ENCODE peak calls at places on chromosomes 1 and 21, in ten cellular contexts. One of them, this sample, is unnamed.

GRCh38 chr1:110390096-110390495 is 730 bp downstream of the SLC16A4 start:
- DNase-seq in stomach: no peak
- DNase-seq in hepatocyte: peak
- DNase-seq in AG10803: peak
- DNase-seq in astrocyte of the spinal cord: peak
- DNase-seq in bronchial epithelial cell: peak
- DNase-seq in HFF-Myc: no peak
- DNase-seq in GM23338: peak
- DNase-seq in IMR-90: peak
- DNase-seq in AG09309: no peak
- DNase-seq in this sample: peak

GRCh38 chr1:157045251-157046218 is at the start of gene ARHGEF11:
- DNase-seq in AG10803: peak
- DNase-seq in bronchial epithelial cell: peak
- DNase-seq in GM23338: peak
- DNase-seq in HFF-Myc: peak
- DNase-seq in hepatocyte: peak
- DNase-seq in astrocyte of the spinal cord: peak
- DNase-seq in IMR-90: peak
- DNase-seq in stomach: peak
- DNase-seq in AG09309: peak
- DNase-seq in this sample: peak

GRCh38 chr1:1168156-1168450 is 5.6 kb upstream of the TTLL10 start:
- DNase-seq in HFF-Myc: no peak
- DNase-seq in astrocyte of the spinal cord: no peak
- DNase-seq in hepatocyte: no peak
- DNase-seq in stomach: no peak
- DNase-seq in bronchial epithelial cell: no peak
- DNase-seq in GM23338: no peak
- DNase-seq in AG10803: no peak
- DNase-seq in AG09309: no peak
- DNase-seq in IMR-90: no peak
- DNase-seq in this sample: no peak

GRCh38 chr1:113937146-113937545 is 8.0 kb downstream of the HIPK1 start:
- DNase-seq in hepatocyte: no peak
- DNase-seq in HFF-Myc: no peak
- DNase-seq in AG09309: no peak
- DNase-seq in astrocyte of the spinal cord: no peak
- DNase-seq in AG10803: no peak
- DNase-seq in IMR-90: peak
- DNase-seq in GM23338: no peak
- DNase-seq in stomach: no peak
- DNase-seq in bronchial epithelial cell: peak
- DNase-seq in this sample: no peak

GRCh38 chr1:220895412-220895946 is 16.2 kb downstream of the HLX start:
- DNase-seq in hepatocyte: no peak
- DNase-seq in AG09309: no peak
- DNase-seq in GM23338: peak
- DNase-seq in HFF-Myc: no peak
- DNase-seq in astrocyte of the spinal cord: no peak
- DNase-seq in stomach: no peak
- DNase-seq in bronchial epithelial cell: no peak
- DNase-seq in AG10803: no peak
- DNase-seq in IMR-90: no peak
- DNase-seq in this sample: no peak

GRCh38 chr1:234921266-234922062 is 207.2 kb downstream of the TOMM20 start:
- DNase-seq in AG09309: no peak
- DNase-seq in bronchial epithelial cell: peak
- DNase-seq in HFF-Myc: no peak
- DNase-seq in GM23338: no peak
- DNase-seq in hepatocyte: no peak
- DNase-seq in stomach: peak
- DNase-seq in astrocyte of the spinal cord: no peak
- DNase-seq in AG10803: peak
- DNase-seq in IMR-90: peak
- DNase-seq in this sample: no peak

GRCh38 chr21:14989359-14989758 is 75.4 kb downstream of the NRIP1 start:
- DNase-seq in astrocyte of the spinal cord: no peak
- DNase-seq in AG09309: no peak
- DNase-seq in stomach: no peak
- DNase-seq in HFF-Myc: no peak
- DNase-seq in bronchial epithelial cell: no peak
- DNase-seq in AG10803: peak
- DNase-seq in IMR-90: peak
- DNase-seq in hepatocyte: no peak
- DNase-seq in GM23338: no peak
- DNase-seq in this sample: peak

GRCh38 chr1:214540324-214540723 is 11.1 kb downstream of the PTPN14 start:
- DNase-seq in IMR-90: no peak
- DNase-seq in stomach: no peak
- DNase-seq in AG10803: no peak
- DNase-seq in hepatocyte: no peak
- DNase-seq in bronchial epithelial cell: no peak
- DNase-seq in HFF-Myc: no peak
- DNase-seq in astrocyte of the spinal cord: no peak
- DNase-seq in AG09309: no peak
- DNase-seq in GM23338: no peak
- DNase-seq in this sample: no peak

GRCh38 chr21:45545691-45546531 is 3.7 kb upstream of the SLC19A1 start:
- DNase-seq in HFF-Myc: no peak
- DNase-seq in bronchial epithelial cell: no peak
- DNase-seq in astrocyte of the spinal cord: no peak
- DNase-seq in GM23338: no peak
- DNase-seq in hepatocyte: no peak
- DNase-seq in AG10803: no peak
- DNase-seq in AG09309: no peak
- DNase-seq in stomach: peak
- DNase-seq in IMR-90: no peak
- DNase-seq in this sample: no peak

GRCh38 chr1:169610110-169610509 is 19.8 kb downstream of the SELP start:
- DNase-seq in bronchial epithelial cell: no peak
- DNase-seq in astrocyte of the spinal cord: no peak
- DNase-seq in AG10803: no peak
- DNase-seq in IMR-90: no peak
- DNase-seq in GM23338: no peak
- DNase-seq in stomach: no peak
- DNase-seq in AG09309: no peak
- DNase-seq in hepatocyte: no peak
- DNase-seq in HFF-Myc: no peak
- DNase-seq in this sample: no peak

GRCh38 chr21:44301961-44302406 is 2.1 kb downstream of the PFKL start:
- DNase-seq in hepatocyte: no peak
- DNase-seq in bronchial epithelial cell: no peak
- DNase-seq in AG10803: no peak
- DNase-seq in GM23338: no peak
- DNase-seq in astrocyte of the spinal cord: no peak
- DNase-seq in AG09309: no peak
- DNase-seq in IMR-90: no peak
- DNase-seq in stomach: peak
- DNase-seq in HFF-Myc: no peak
- DNase-seq in this sample: no peak

GRCh38 chr21:27382404-27382803 is 415.5 kb upstream of the ADAMTS5 start:
- DNase-seq in stomach: no peak
- DNase-seq in HFF-Myc: no peak
- DNase-seq in AG09309: no peak
- DNase-seq in bronchial epithelial cell: no peak
- DNase-seq in AG10803: no peak
- DNase-seq in GM23338: no peak
- DNase-seq in IMR-90: peak
- DNase-seq in hepatocyte: no peak
- DNase-seq in astrocyte of the spinal cord: no peak
- DNase-seq in this sample: no peak

GRCh38 chr21:15222711-15223110 is 157.9 kb upstream of the NRIP1 start:
- DNase-seq in stomach: no peak
- DNase-seq in HFF-Myc: no peak
- DNase-seq in hepatocyte: no peak
- DNase-seq in GM23338: no peak
- DNase-seq in astrocyte of the spinal cord: peak
- DNase-seq in IMR-90: no peak
- DNase-seq in AG09309: no peak
- DNase-seq in AG10803: no peak
- DNase-seq in bronchial epithelial cell: peak
- DNase-seq in this sample: peak

GRCh38 chr1:156042828-156043227 is 10.8 kb downstream of the UBQLN4 start:
- DNase-seq in IMR-90: no peak
- DNase-seq in astrocyte of the spinal cord: no peak
- DNase-seq in stomach: no peak
- DNase-seq in AG09309: no peak
- DNase-seq in GM23338: no peak
- DNase-seq in AG10803: no peak
- DNase-seq in bronchial epithelial cell: no peak
- DNase-seq in hepatocyte: no peak
- DNase-seq in HFF-Myc: no peak
- DNase-seq in this sample: no peak

GRCh38 chr1:35894183-35894582 is 11.2 kb downstream of the AGO1 start:
- DNase-seq in AG09309: no peak
- DNase-seq in AG10803: no peak
- DNase-seq in bronchial epithelial cell: no peak
- DNase-seq in HFF-Myc: no peak
- DNase-seq in stomach: no peak
- DNase-seq in GM23338: no peak
- DNase-seq in IMR-90: peak
- DNase-seq in astrocyte of the spinal cord: peak
- DNase-seq in hepatocyte: no peak
- DNase-seq in this sample: peak

GRCh38 chr1:66335859-66336640 is 197.9 kb upstream of the SGIP1 start:
- DNase-seq in AG10803: peak
- DNase-seq in astrocyte of the spinal cord: peak
- DNase-seq in GM23338: peak
- DNase-seq in hepatocyte: no peak
- DNase-seq in bronchial epithelial cell: no peak
- DNase-seq in stomach: peak
- DNase-seq in IMR-90: peak
- DNase-seq in HFF-Myc: no peak
- DNase-seq in AG09309: no peak
- DNase-seq in this sample: peak

GRCh38 chr1:59077739-59078503 is 219.0 kb upstream of the FGGY start:
- DNase-seq in HFF-Myc: no peak
- DNase-seq in AG09309: no peak
- DNase-seq in IMR-90: no peak
- DNase-seq in AG10803: no peak
- DNase-seq in GM23338: peak
- DNase-seq in stomach: no peak
- DNase-seq in hepatocyte: no peak
- DNase-seq in bronchial epithelial cell: no peak
- DNase-seq in astrocyte of the spinal cord: no peak
- DNase-seq in this sample: no peak

GRCh38 chr1:227942021-227942715 is 5.6 kb downstream of the WNT9A start:
- DNase-seq in astrocyte of the spinal cord: no peak
- DNase-seq in hepatocyte: no peak
- DNase-seq in bronchial epithelial cell: no peak
- DNase-seq in IMR-90: no peak
- DNase-seq in GM23338: peak
- DNase-seq in HFF-Myc: no peak
- DNase-seq in AG09309: no peak
- DNase-seq in AG10803: no peak
- DNase-seq in stomach: peak
- DNase-seq in this sample: no peak
- TF ChIP-seq CTCF in astrocyte of the spinal cord: peak
- TF ChIP-seq CTCF in hepatocyte: no peak
- TF ChIP-seq CTCF in bronchial epithelial cell: no peak
- TF ChIP-seq CTCF in IMR-90: no peak
- TF ChIP-seq CTCF in GM23338: peak
- TF ChIP-seq CTCF in HFF-Myc: peak
- TF ChIP-seq CTCF in AG09309: no peak
- TF ChIP-seq CTCF in AG10803: no peak
- TF ChIP-seq CTCF in stomach: no peak
- TF ChIP-seq CTCF in this sample: no peak

GRCh38 chr1:182350839-182351238 is 40.8 kb downstream of the GLUL start:
- DNase-seq in IMR-90: no peak
- DNase-seq in stomach: no peak
- DNase-seq in HFF-Myc: no peak
- DNase-seq in bronchial epithelial cell: no peak
- DNase-seq in AG09309: no peak
- DNase-seq in hepatocyte: no peak
- DNase-seq in GM23338: no peak
- DNase-seq in astrocyte of the spinal cord: no peak
- DNase-seq in AG10803: peak
- DNase-seq in this sample: no peak
- H3K4me3 ChIP-seq in IMR-90: no peak
- H3K4me3 ChIP-seq in stomach: no peak
- H3K4me3 ChIP-seq in HFF-Myc: no peak
- H3K4me3 ChIP-seq in bronchial epithelial cell: no peak
- H3K4me3 ChIP-seq in AG09309: no peak
- H3K4me3 ChIP-seq in hepatocyte: no peak
- H3K4me3 ChIP-seq in GM23338: no peak
- H3K4me3 ChIP-seq in astrocyte of the spinal cord: no peak
- H3K4me3 ChIP-seq in AG10803: no peak
- H3K4me3 ChIP-seq in this sample: no peak

DNA sequence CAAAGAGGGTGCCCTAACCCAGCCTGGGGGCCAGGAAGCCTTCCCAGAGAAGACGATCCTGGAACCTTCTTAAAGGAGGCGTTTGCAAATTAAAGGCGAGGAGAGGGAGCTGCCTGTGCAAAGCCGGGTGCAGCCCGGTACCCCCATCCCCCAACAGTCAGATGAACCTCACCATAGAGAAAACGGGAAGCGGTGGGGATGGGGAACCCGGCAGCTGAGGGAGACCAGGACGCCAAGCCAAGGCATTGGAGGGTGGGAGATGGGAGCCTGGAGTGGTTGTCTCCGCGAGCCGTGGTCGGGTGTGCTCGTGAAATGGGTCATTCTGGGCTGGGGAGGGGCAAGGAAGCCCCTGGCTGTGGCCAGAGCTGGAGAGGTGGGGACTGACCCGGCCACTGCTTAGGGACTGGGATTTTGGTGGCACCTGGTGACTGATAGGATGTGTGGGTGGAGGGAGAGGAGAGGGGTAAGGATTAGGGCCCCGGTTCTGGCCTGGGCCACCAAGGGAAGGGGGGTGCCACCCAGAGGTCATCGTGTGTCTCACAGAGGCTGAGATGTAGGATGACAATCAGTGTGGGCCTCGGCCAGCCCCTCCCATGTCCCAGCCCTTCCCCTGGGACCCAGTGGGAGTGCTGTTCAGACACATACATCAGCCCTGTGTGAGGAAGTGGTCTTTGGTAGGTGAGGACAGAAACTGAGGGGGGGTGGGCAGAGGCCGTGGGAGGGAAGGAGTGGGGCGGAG is 662 bp upstream of the PADI2 start:
- DNase-seq in AG10803: no peak
- DNase-seq in bronchial epithelial cell: no peak
- DNase-seq in IMR-90: no peak
- DNase-seq in astrocyte of the spinal cord: no peak
- DNase-seq in AG09309: no peak
- DNase-seq in GM23338: peak
- DNase-seq in hepatocyte: no peak
- DNase-seq in stomach: no peak
- DNase-seq in HFF-Myc: no peak
- DNase-seq in this sample: no peak
- TF ChIP-seq CTCF in AG10803: no peak
- TF ChIP-seq CTCF in bronchial epithelial cell: no peak
- TF ChIP-seq CTCF in IMR-90: no peak
- TF ChIP-seq CTCF in astrocyte of the spinal cord: no peak
- TF ChIP-seq CTCF in AG09309: no peak
- TF ChIP-seq CTCF in GM23338: peak
- TF ChIP-seq CTCF in hepatocyte: no peak
- TF ChIP-seq CTCF in stomach: no peak
- TF ChIP-seq CTCF in HFF-Myc: no peak
- TF ChIP-seq CTCF in this sample: no peak

DNA sequence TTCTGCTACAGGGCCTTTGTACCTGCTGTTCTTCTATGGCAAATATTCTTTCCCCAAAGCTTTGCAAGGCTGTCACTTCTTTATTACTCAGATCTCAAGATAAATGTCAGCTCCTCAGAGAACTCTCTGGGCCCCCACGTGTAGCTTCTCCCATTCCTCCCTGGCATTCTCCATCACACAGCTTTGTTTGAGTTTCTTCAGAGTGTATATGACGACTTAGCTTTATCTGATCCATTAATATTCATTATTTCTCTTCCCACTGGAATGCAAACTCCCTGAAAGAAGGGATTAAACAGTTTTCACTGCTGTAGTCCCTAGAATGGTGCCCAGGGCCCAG is 174.6 kb upstream of the EDN2 start:
- DNase-seq in bronchial epithelial cell: no peak
- DNase-seq in AG09309: no peak
- DNase-seq in GM23338: no peak
- DNase-seq in HFF-Myc: no peak
- DNase-seq in hepatocyte: no peak
- DNase-seq in stomach: no peak
- DNase-seq in AG10803: no peak
- DNase-seq in astrocyte of the spinal cord: no peak
- DNase-seq in IMR-90: no peak
- DNase-seq in this sample: no peak
- H3K4me3 ChIP-seq in bronchial epithelial cell: no peak
- H3K4me3 ChIP-seq in AG09309: no peak
- H3K4me3 ChIP-seq in GM23338: no peak
- H3K4me3 ChIP-seq in HFF-Myc: no peak
- H3K4me3 ChIP-seq in hepatocyte: no peak
- H3K4me3 ChIP-seq in stomach: no peak
- H3K4me3 ChIP-seq in AG10803: no peak
- H3K4me3 ChIP-seq in astrocyte of the spinal cord: no peak
- H3K4me3 ChIP-seq in IMR-90: no peak
- H3K4me3 ChIP-seq in this sample: no peak

This sample was measured in fibroblast of the aortic adventitia.